ENCODE peak calls at places on chromosomes 7 and 10, in four cellular contexts. D is endothelial cell, J is HT-29, N is HFF-Myc. Z is an unnamed sample.
A peak's percentile ranks its signal among the peaks of the same experiment; 100 is the strongest.

GRCh38 chr7:90312745-90313144 is 8.4 kb downstream of the FAM237B start:
- DNase-seq in J (peak; percentile 51), D (no peak), N (no peak), Z (no peak)

GRCh38 chr10:15096661-15097010 is 519 bp upstream of the RPP38 start:
- DNase-seq in N (no peak), D (no peak), J (no peak), Z (peak; percentile 22)

GRCh38 chr7:104035351-104035750 is 45.9 kb upstream of the RELN start:
- DNase-seq in J (no peak), D (no peak), N (no peak), Z (no peak)

GRCh38 chr7:94258856-94259255 is 135.8 kb upstream of the COL1A2 start:
- DNase-seq in N (peak; percentile 21), J (no peak), D (no peak), Z (no peak)

GRCh38 chr7:127620406-127621233 is 2.7 kb upstream of the PAX4 start:
- DNase-seq in D (no peak), N (no peak), J (no peak), Z (no peak)

GRCh38 chr7:48962821-48963505 is 38.6 kb downstream of the CDC14C start:
- DNase-seq in J (no peak), D (no peak), N (peak; percentile 12), Z (no peak)

GRCh38 chr10:43108951-43109350 is 29.3 kb upstream of the CSGALNACT2 start:
- DNase-seq in D (no peak), N (no peak), J (no peak), Z (no peak)

GRCh38 chr7:44232396-44232795 is 31.6 kb downstream of the YKT6 start:
- DNase-seq in N (no peak), J (no peak), D (no peak), Z (no peak)

GRCh38 chr7:82443801-82444219 is 233 bp upstream of the CACNA2D1 start:
- DNase-seq in N (no peak), D (peak; percentile 74), J (no peak), Z (peak; percentile 76)

GRCh38 chr7:143002106-143002505 is 24.8 kb downstream of the OR9A2 start:
- DNase-seq in D (no peak), J (peak; percentile 55), N (no peak), Z (no peak)

Z was measured in HEK293T.